ENCODE peak calls at places on chromosomes 2 and 18, in four cellular contexts. C, Q, X and N are unnamed samples.

GRCh38 chr2:203740741-203741363 is 34.4 kb downstream of the CD28 start:
- DNase-seq in Q (no peak), C (no peak), X (no peak), N (no peak)

GRCh38 chr18:35389095-35389618 is 12.0 kb upstream of the ZNF396 start:
- DNase-seq in X (no peak), Q (no peak), C (no peak), N (no peak)

GRCh38 chr2:104412384-104412783 is 441.5 kb upstream of the POU3F3 start:
- DNase-seq in C (no peak), Q (no peak), X (no peak), N (no peak)

GRCh38 chr2:126850951-126851350 is 47.7 kb upstream of the TEX51 start:
- DNase-seq in X (no peak), C (no peak), Q (no peak), N (no peak)

GRCh38 chr2:222651721-222652420 is 4.0 kb downstream of the FARSB start:
- DNase-seq in X (peak; percentile 30), Q (no peak), C (no peak), N (no peak)

GRCh38 chr18:5604778-5605177 is 61.0 kb upstream of the EPB41L3 start:
- DNase-seq in C (no peak), X (no peak), Q (no peak), N (no peak)

GRCh38 chr18:3529597-3529996 is 79.6 kb downstream of the TGIF1 start:
- DNase-seq in Q (no peak), C (no peak), X (no peak), N (no peak)

GRCh38 chr2:53028259-53028658 is 739.3 kb upstream of the CHAC2 start:
- DNase-seq in C (no peak), Q (no peak), X (peak; percentile 48), N (no peak)

GRCh38 chr2:69084492-69084891 is 71.5 kb downstream of the ANTXR1 start:
- DNase-seq in Q (no peak), C (no peak), X (no peak), N (no peak)

GRCh38 chr2:240983361-240983995 is 14.9 kb upstream of the SNED1 start:
- DNase-seq in Q (peak; percentile 50), C (no peak), X (no peak), N (no peak)

GRCh38 chr2:236054125-236054524 is 114.1 kb downstream of the GBX2 start:
- DNase-seq in C (no peak), Q (no peak), X (no peak), N (no peak)

GRCh38 chr2:74191596-74192380 is 6.6 kb upstream of the MTHFD2 start:
- DNase-seq in C (no peak), Q (no peak), X (no peak), N (no peak)

GRCh38 chr18:43682196-43682595 is 404.9 kb upstream of the SYT4 start:
- DNase-seq in C (no peak), X (no peak), Q (no peak), N (no peak)

GRCh38 chr2:3001595-3002184 is 375.9 kb downstream of the EIPR1 start:
- DNase-seq in X (no peak), C (no peak), Q (no peak), N (no peak)

GRCh38 chr18:68215931-68216330 is 499.0 kb downstream of the TMX3 start:
- DNase-seq in C (no peak), Q (no peak), X (peak; percentile 73), N (peak; percentile 62)

GRCh38 chr2:130852521-130853115 is 15.9 kb downstream of the ARHGEF4 start:
- DNase-seq in Q (no peak), X (no peak), C (no peak), N (peak; percentile 46)

GRCh38 chr18:3604626-3605408 is 154.8 kb downstream of the TGIF1 start:
- DNase-seq in X (peak; percentile 97), Q (no peak), C (peak; percentile 77), N (no peak)

GRCh38 chr2:240783819-240784621 is 36.0 kb downstream of the KIF1A start:
- DNase-seq in C (no peak), X (no peak), Q (no peak), N (peak; percentile 62)

GRCh38 chr18:31610841-31611240 is 19.2 kb downstream of the TTR start:
- DNase-seq in Q (peak; percentile 57), C (no peak), X (no peak), N (no peak)

GRCh38 chr2:57330447-57330846 is 716.2 kb upstream of the VRK2 start:
- DNase-seq in Q (no peak), C (no peak), X (no peak), N (no peak)

GRCh38 chr2:205714789-205715411 is 32.6 kb downstream of the NRP2 start:
- DNase-seq in Q (no peak), X (no peak), C (no peak), N (no peak)

GRCh38 chr2:64330281-64330680 is 123.7 kb upstream of the LGALSL start:
- DNase-seq in Q (no peak), X (no peak), C (no peak), N (no peak)

GRCh38 chr2:56168163-56168562 is 15.6 kb upstream of the CCDC85A start:
- DNase-seq in X (peak; percentile 15), Q (no peak), C (no peak), N (no peak)

GRCh38 chr2:141317986-141318385 is 812.8 kb downstream of the LRP1B start:
- DNase-seq in C (no peak), X (no peak), Q (no peak), N (no peak)

GRCh38 chr2:218513676-218514075 is 54.5 kb downstream of the USP37 start:
- DNase-seq in C (no peak), Q (no peak), X (no peak), N (no peak)

GRCh38 chr2:47301277-47301618 is 101.7 kb upstream of the MSH2 start:
- DNase-seq in C (no peak), X (no peak), Q (no peak), N (no peak)

GRCh38 chr2:188506843-188507242 is 215.2 kb downstream of the GULP1 start:
- DNase-seq in X (no peak), Q (no peak), C (no peak), N (no peak)

GRCh38 chr18:26565514-26565913 is 17.2 kb upstream of the KCTD1 start:
- DNase-seq in Q (no peak), C (no peak), X (no peak), N (no peak)

GRCh38 chr18:34926683-34927082 is 114.5 kb upstream of the MAPRE2 start:
- DNase-seq in Q (no peak), X (no peak), C (no peak), N (no peak)

GRCh38 chr2:156436477-156437085 is 402 bp downstream of the GPD2 start:
- DNase-seq in X (no peak), C (no peak), Q (peak; percentile 44), N (peak; percentile 26)